ENCODE peak calls at places on chromosomes 13 and 19, in six cellular contexts. N is thoracic aorta, O is fibroblast of villous mesenchyme, H is tibial nerve, W is astrocyte of the cerebellum, A is upper lobe of right lung. P is an unnamed sample.

GRCh38 chr13:60227168-60227567 is 63.4 kb upstream of the DIAPH3 start:
- DNase-seq in A (no peak), H (no peak), N (no peak), W (no peak), O (no peak), P (no peak)

GRCh38 chr19:29378126-29378525 is 147.7 kb upstream of the VSTM2B start:
- DNase-seq in N (no peak), O (no peak), W (no peak), A (no peak), H (no peak), P (peak)

GRCh38 chr19:38304866-38305429 is 897 bp downstream of the C19orf33 start:
- DNase-seq in N (no peak), W (no peak), A (peak), O (peak), H (no peak), P (no peak)

GRCh38 chr13:30143671-30144400 is 163.5 kb downstream of the KATNAL1 start:
- DNase-seq in O (peak), A (no peak), W (no peak), H (no peak), N (no peak), P (no peak)

GRCh38 chr19:42111384-42111783 is 20.9 kb downstream of the POU2F2 start:
- DNase-seq in O (peak), A (no peak), W (no peak), H (no peak), N (no peak), P (no peak)

GRCh38 chr19:1790054-1790762 is 21.9 kb downstream of the ATP8B3 start:
- DNase-seq in A (no peak), N (no peak), H (no peak), W (no peak), O (no peak), P (no peak)

GRCh38 chr13:110511509-110512181 is 49.9 kb downstream of the RAB20 start:
- DNase-seq in N (no peak), W (no peak), O (no peak), H (no peak), A (no peak), P (peak)

GRCh38 chr13:91922969-91923592 is 524.7 kb downstream of the GPC5 start:
- DNase-seq in W (no peak), H (no peak), A (no peak), O (no peak), N (no peak), P (no peak)

GRCh38 chr19:40682431-40682964 is 8.0 kb downstream of the NUMBL start:
- DNase-seq in O (no peak), A (no peak), N (no peak), W (no peak), H (no peak), P (no peak)

GRCh38 chr19:52585101-52585500 is 15.0 kb downstream of the ZNF701 start:
- DNase-seq in W (no peak), N (no peak), H (no peak), A (no peak), O (no peak), P (no peak)

GRCh38 chr13:24854311-24854710 is 90.3 kb downstream of the RNF17 start:
- DNase-seq in H (no peak), W (no peak), A (no peak), O (no peak), N (no peak), P (no peak)

GRCh38 chr19:10390652-10391286 is 10.4 kb upstream of the TYK2 start:
- DNase-seq in O (peak), N (no peak), A (peak), W (peak), H (peak), P (peak)

GRCh38 chr13:18960637-18961227 is 220.9 kb downstream of the TUBA3C start:
- DNase-seq in N (no peak), W (no peak), H (no peak), O (no peak), A (peak), P (no peak)

GRCh38 chr13:25819856-25820530 is 231.8 kb downstream of the SHISA2 start:
- DNase-seq in O (no peak), N (no peak), A (no peak), H (no peak), W (peak), P (no peak)

GRCh38 chr13:113834496-113835200 is 29.2 kb downstream of the GAS6 start:
- DNase-seq in W (no peak), O (no peak), A (no peak), H (no peak), N (no peak), P (no peak)

GRCh38 chr13:99296270-99296865 is 10.8 kb downstream of the GPR183 start:
- DNase-seq in O (no peak), A (no peak), W (no peak), N (no peak), H (no peak), P (no peak)

GRCh38 chr13:84951128-84951527 is 848.1 kb downstream of the SLITRK6 start:
- DNase-seq in W (no peak), O (no peak), H (no peak), N (no peak), A (no peak), P (no peak)

GRCh38 chr13:29924482-29924884 is 74.1 kb upstream of the UBL3 start:
- DNase-seq in A (no peak), O (peak), H (no peak), N (no peak), W (peak), P (no peak)

GRCh38 chr13:29496241-29496712 is 99.2 kb downstream of the SLC7A1 start:
- DNase-seq in H (no peak), N (no peak), W (no peak), O (no peak), A (peak), P (no peak)

GRCh38 chr19:33403221-33403972 is 29.9 kb downstream of the CEBPG start:
- DNase-seq in N (no peak), H (no peak), W (no peak), A (peak), O (peak), P (peak)

GRCh38 chr13:109730832-109731335 is 55.5 kb downstream of the IRS2 start:
- DNase-seq in N (no peak), O (peak), W (no peak), A (no peak), H (no peak), P (no peak)

GRCh38 chr13:43127827-43128226 is 104.4 kb downstream of the DNAJC15 start:
- DNase-seq in O (no peak), H (no peak), W (no peak), N (no peak), A (no peak), P (no peak)

GRCh38 chr13:76522083-76522755 is 364.0 kb downstream of the KCTD12 start:
- DNase-seq in A (no peak), O (peak), W (no peak), N (no peak), H (no peak), P (no peak)

GRCh38 chr19:34794289-34794960 is 21.4 kb upstream of the ZNF599 start:
- DNase-seq in N (no peak), W (no peak), H (no peak), A (no peak), O (no peak), P (no peak)

GRCh38 chr19:5090780-5091575 is 122.1 kb downstream of the KDM4B start:
- DNase-seq in O (peak), W (no peak), H (peak), A (no peak), N (no peak), P (peak)

GRCh38 chr13:95676100-95676774 is 702 bp upstream of the DNAJC3 start:
- DNase-seq in W (no peak), N (no peak), O (peak), H (peak), A (peak), P (no peak)

DNA sequence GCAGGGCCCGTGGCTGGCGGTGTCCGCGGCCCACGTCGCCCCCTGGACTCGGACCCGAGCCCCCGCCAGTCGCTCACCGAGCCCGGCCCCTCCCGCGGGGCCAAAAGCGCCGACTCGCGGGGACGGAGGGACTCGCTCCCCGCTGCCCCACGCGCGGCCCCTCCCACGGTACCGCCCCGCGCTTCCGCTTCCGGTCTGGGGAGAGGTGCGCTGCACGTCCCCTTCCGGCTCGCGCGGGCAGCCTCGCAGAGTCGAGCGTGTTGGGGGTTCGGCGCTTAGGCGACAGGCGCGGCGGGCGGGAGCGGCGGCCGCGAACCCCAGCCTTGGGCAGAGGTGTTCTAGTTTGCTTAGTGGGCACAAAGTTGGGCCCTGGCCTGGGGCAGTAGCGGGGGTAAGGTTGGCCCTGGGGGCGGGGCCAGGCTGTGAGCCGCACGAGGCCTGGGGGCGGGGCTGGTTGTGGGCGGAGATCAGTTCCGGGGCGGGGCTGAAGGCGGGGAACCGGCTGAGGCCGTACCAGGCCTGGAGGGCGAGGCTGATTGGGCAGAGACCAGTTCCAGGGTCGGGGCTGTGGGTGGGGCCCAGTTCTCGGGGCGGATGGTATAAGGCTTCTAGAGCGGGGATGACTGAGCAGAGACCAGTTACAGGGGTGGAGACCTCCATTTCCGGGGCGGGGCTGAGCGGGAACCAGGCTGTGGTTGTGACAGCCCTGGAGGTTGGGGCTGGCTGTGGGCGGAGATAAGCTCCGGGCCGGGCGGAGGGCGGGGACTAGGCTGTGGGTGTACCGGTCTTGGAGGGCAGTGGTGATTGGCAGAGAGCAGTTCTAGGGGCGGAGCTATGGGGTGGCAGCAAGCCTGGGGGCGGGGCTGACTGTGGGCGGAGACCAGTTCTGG is at the start of the genes MBD3L1 and ZNF558:
- DNase-seq in W (peak), N (peak), A (peak), H (peak), O (peak), P (peak)
- TF ChIP-seq CTCF in W (no peak), N (no peak), A (peak), H (peak), O (no peak), P (no peak)

DNA sequence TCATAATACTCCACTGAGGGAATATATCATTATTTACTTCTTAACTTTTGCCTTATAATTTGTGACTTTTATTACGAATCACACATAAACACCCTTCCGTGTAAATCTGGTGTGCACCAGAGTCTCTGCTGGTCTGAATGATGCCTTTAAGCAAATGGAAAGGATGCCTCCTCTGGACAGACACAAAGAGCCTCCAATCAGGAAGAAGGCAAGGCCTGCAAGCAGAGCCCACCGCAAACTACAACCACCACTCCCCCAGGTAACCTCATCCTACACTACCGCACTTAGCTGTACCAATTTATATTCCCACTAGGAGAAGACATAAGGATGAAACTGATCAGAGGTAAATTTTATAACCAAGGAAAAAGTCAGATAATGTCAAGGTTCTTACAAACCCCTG is 137.6 kb downstream of the KLF12 start:
- DNase-seq in A (no peak), O (no peak), W (no peak), N (no peak), H (no peak), P (no peak)
- TF ChIP-seq CTCF in A (no peak), O (no peak), W (no peak), N (no peak), H (no peak), P (no peak)

DNA sequence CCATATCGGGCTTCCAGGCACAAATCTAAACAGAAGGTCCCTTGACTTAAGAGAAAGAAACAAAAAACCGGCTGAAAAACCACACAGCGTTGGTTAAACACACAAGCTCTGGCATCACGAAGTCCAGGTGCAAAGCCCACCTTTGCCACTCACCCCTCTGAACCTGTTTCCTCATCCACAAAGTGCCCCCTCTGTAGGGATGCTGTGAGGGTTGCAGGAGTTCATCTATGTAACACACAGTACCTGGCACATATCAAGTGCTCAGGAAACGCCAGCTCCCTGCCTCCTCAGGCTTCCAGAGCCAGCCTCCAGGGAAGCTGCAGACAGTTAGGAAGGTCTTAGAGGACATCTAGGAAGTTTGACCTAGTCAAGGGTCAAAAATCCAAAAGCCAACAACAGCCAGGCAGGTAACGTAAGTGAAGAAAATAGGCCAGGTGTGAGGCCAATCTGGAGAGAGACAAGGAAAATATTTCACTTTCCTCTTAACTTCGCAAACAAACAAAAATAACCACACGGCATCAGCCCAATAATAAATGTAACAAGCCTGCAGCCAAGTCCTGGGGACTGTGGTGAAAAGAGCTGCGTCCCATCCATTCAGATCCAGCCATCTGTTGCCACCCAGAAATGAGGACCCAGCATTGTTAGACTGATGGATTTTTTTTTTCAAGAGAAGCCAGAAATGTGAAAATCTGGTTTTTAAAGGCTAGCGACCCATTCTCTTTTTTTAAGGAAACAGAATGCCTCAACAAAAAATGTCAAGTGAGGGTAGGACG is 10.0 kb downstream of the KDELR1 start:
- DNase-seq in H (no peak), O (no peak), W (no peak), N (no peak), A (no peak), P (no peak)
- TF ChIP-seq CTCF in H (no peak), O (no peak), W (no peak), N (no peak), A (no peak), P (no peak)

GRCh38 chr13:41222259-41222852 is 28.0 kb upstream of the KBTBD7 start:
- DNase-seq in A (no peak), W (peak), O (peak), N (no peak), H (peak), P (no peak)
- TF ChIP-seq CTCF in A (peak), W (peak), O (peak), N (peak), H (peak), P (peak)

DNA sequence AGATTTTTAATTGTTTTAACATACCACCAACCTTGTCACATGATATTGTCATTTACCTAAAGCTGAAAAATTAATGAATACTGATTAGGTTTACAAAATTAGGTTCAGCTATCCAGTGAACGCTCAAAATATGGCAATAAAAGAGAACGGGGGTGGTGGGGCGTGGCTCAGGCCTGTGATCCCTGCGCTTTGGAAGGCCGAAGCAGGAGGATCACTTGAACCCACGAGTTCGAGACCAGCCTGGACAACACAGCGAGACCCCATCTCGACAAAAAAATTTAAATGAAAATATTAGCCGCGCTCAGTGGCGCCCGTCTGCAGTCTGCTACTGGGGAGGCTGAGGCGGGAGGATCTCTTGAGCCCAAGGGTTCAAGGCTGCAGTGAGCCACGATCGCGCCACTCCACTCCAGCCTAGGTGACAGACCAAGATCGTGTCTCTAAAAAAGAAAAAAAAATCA is 516 bp upstream of the FAM32A start:
- DNase-seq in H (no peak), W (no peak), O (no peak), A (no peak), N (no peak), P (no peak)
- TF ChIP-seq CTCF in H (no peak), W (no peak), O (no peak), A (no peak), N (no peak), P (peak)